ENCODE peak calls at places on chromosome 6, in seven cellular contexts. O, H, W, Q, P, G and Z are unnamed samples.

GRCh38 chr6:157714153-157714490 is 108.9 kb upstream of the SNX9 start:
- DNase-seq in G (no peak), W (no peak), O (no peak), H (no peak), Q (no peak), P (no peak), Z (no peak)

GRCh38 chr6:15663057-15663638 is 320 bp upstream of the DTNBP1 start:
- DNase-seq in Q (no peak), H (no peak), P (no peak), W (no peak), O (peak), G (peak), Z (no peak)

GRCh38 chr6:109237082-109237985 is 142.0 kb downstream of the CEP57L1 start:
- DNase-seq in Q (no peak), G (no peak), W (no peak), P (no peak), H (no peak), O (peak), Z (no peak)

GRCh38 chr6:78629154-78629721 is 238.1 kb upstream of the IRAK1BP1 start:
- DNase-seq in H (no peak), G (no peak), W (no peak), P (peak), O (no peak), Q (no peak), Z (no peak)

GRCh38 chr6:157385482-157385881 is 4.5 kb downstream of the ZDHHC14 start:
- DNase-seq in Q (no peak), P (no peak), O (no peak), G (no peak), W (no peak), H (no peak), Z (no peak)

GRCh38 chr6:4291453-4292403 is 156.4 kb upstream of the ECI2 start:
- DNase-seq in Q (no peak), G (no peak), O (no peak), W (no peak), P (no peak), H (no peak), Z (no peak)

GRCh38 chr6:139369568-139370046 is 4.8 kb downstream of the CITED2 start:
- DNase-seq in P (no peak), O (peak), W (no peak), Q (no peak), G (peak), H (no peak), Z (no peak)

GRCh38 chr6:11393713-11394627 is 143.6 kb upstream of the TMEM170B start:
- DNase-seq in O (no peak), P (no peak), H (no peak), W (no peak), Q (no peak), G (no peak), Z (no peak)

GRCh38 chr6:53302678-53303360 is 45.9 kb downstream of the ELOVL5 start:
- DNase-seq in G (no peak), Q (peak), P (no peak), H (no peak), W (no peak), O (peak), Z (no peak)

GRCh38 chr6:28336284-28337024 is 506 bp upstream of the ZSCAN31 start:
- DNase-seq in H (no peak), G (peak), Q (no peak), P (peak), O (peak), W (no peak), Z (no peak)

GRCh38 chr6:26240157-26240980 is 124.6 kb upstream of the BTN3A2 start:
- DNase-seq in P (peak), Q (peak), O (no peak), G (no peak), W (no peak), H (no peak), Z (peak)

GRCh38 chr6:26288155-26288554 is 76.8 kb upstream of the BTN3A2 start:
- DNase-seq in G (no peak), P (no peak), O (no peak), H (no peak), W (no peak), Q (no peak), Z (no peak)

GRCh38 chr6:2353412-2354137 is 108.2 kb upstream of the GMDS start:
- DNase-seq in H (peak), O (peak), G (peak), Q (peak), P (peak), W (peak), Z (peak)

GRCh38 chr6:137692806-137693205 is 174.3 kb upstream of the TNFAIP3 start:
- DNase-seq in G (no peak), H (no peak), O (no peak), W (no peak), P (no peak), Q (no peak), Z (no peak)

GRCh38 chr6:27736686-27737085 is 175.5 kb downstream of the OR2B2 start:
- DNase-seq in O (no peak), W (no peak), Q (no peak), H (no peak), P (no peak), G (no peak), Z (no peak)

GRCh38 chr6:48144024-48144423 is 33.0 kb upstream of the PTCHD4 start:
- DNase-seq in O (no peak), P (no peak), H (no peak), Q (no peak), G (no peak), W (no peak), Z (no peak)

GRCh38 chr6:157023958-157024357 is 246.8 kb downstream of the ARID1B start:
- DNase-seq in P (no peak), G (no peak), W (no peak), O (no peak), Q (no peak), H (no peak), Z (no peak)

GRCh38 chr6:108166664-108167448 is 1.0 kb downstream of the NR2E1 start:
- DNase-seq in P (no peak), Q (no peak), G (no peak), O (no peak), W (no peak), H (no peak), Z (no peak)

GRCh38 chr6:142570221-142570671 is 268.4 kb downstream of the ADGRG6 start:
- DNase-seq in P (no peak), W (no peak), O (no peak), H (no peak), G (no peak), Q (no peak), Z (no peak)

GRCh38 chr6:134875367-134875766 is 74.5 kb downstream of the ALDH8A1 start:
- DNase-seq in O (no peak), W (no peak), G (no peak), Q (no peak), H (no peak), P (no peak), Z (no peak)

GRCh38 chr6:49826743-49827406 is 39.5 kb downstream of the CRISP1 start:
- DNase-seq in G (no peak), H (no peak), O (peak), P (no peak), W (no peak), Q (no peak), Z (no peak)

GRCh38 chr6:158867381-158868121 is 48.4 kb upstream of the EZR start:
- DNase-seq in G (no peak), W (no peak), P (peak), O (peak), Q (no peak), H (no peak), Z (no peak)

GRCh38 chr6:24441599-24441904 is 38.8 kb downstream of the MRS2 start:
- DNase-seq in H (no peak), G (no peak), Q (no peak), O (no peak), W (peak), P (no peak), Z (no peak)

GRCh38 chr6:129317931-129318820 is 391.8 kb downstream of the ARHGAP18 start:
- DNase-seq in G (peak), O (peak), Q (no peak), H (no peak), P (no peak), W (no peak), Z (no peak)

GRCh38 chr6:11994875-11995461 is 17.1 kb upstream of the HIVEP1 start:
- DNase-seq in Q (no peak), G (no peak), H (no peak), P (no peak), W (no peak), O (no peak), Z (no peak)

GRCh38 chr6:53960311-53960710 is 150.9 kb upstream of the MLIP start:
- DNase-seq in P (no peak), W (no peak), Q (no peak), H (no peak), G (no peak), O (no peak), Z (no peak)

GRCh38 chr6:13339863-13340635 is 11.7 kb upstream of the TBC1D7 start:
- DNase-seq in O (no peak), P (no peak), G (no peak), H (no peak), W (no peak), Q (no peak), Z (no peak)

GRCh38 chr6:15393605-15394004 is 147.7 kb downstream of the JARID2 start:
- DNase-seq in W (no peak), P (no peak), G (no peak), Q (no peak), O (no peak), H (no peak), Z (no peak)

GRCh38 chr6:34436803-34437643 is 11.2 kb upstream of the RPS10 start:
- DNase-seq in G (no peak), W (no peak), O (no peak), Q (no peak), H (no peak), P (no peak), Z (no peak)

GRCh38 chr6:33988121-33989015 is 157.5 kb downstream of the GRM4 start:
- DNase-seq in G (no peak), Q (no peak), O (no peak), W (no peak), H (no peak), P (peak), Z (no peak)

GRCh38 chr6:45845546-45845945 is 170.1 kb downstream of the CLIC5 start:
- DNase-seq in O (no peak), W (no peak), Q (no peak), G (no peak), P (no peak), H (no peak), Z (no peak)

GRCh38 chr6:131033631-131034030 is 29.4 kb downstream of the EPB41L2 start:
- DNase-seq in P (no peak), G (no peak), W (no peak), H (no peak), O (no peak), Q (no peak), Z (no peak)

GRCh38 chr6:157632821-157633220 is 190.2 kb upstream of the SNX9 start:
- DNase-seq in O (no peak), H (no peak), G (no peak), P (no peak), Q (no peak), W (no peak), Z (no peak)

GRCh38 chr6:4804095-4804494 is 27.9 kb downstream of the CDYL start:
- DNase-seq in Q (no peak), P (no peak), G (no peak), O (no peak), H (no peak), W (no peak), Z (no peak)

GRCh38 chr6:135002974-135003703 is 51.5 kb downstream of the HBS1L start:
- DNase-seq in W (no peak), P (no peak), O (no peak), G (no peak), H (no peak), Q (no peak), Z (no peak)

GRCh38 chr6:145813285-145814034 is 1.1 kb downstream of the FBXO30 start:
- DNase-seq in Q (no peak), H (no peak), P (no peak), W (no peak), O (no peak), G (peak), Z (no peak)

GRCh38 chr6:163564536-163564935 is 150.0 kb downstream of the QKI start:
- DNase-seq in W (no peak), Q (no peak), P (no peak), H (no peak), G (no peak), O (no peak), Z (no peak)